ENCODE peak calls at places on chromosome 2, in nine cellular contexts. D, F, H, T, W, K, Z, J and M are unnamed samples.

GRCh38 chr2:184599054-184599874 is 935 bp downstream of the ZNF804A start:
- DNase-seq in D (no peak), F (no peak), H (no peak), T (no peak), W (no peak), K (no peak), Z (peak), J (no peak), M (no peak)

GRCh38 chr2:48849770-48850169 is 94.2 kb upstream of the LHCGR start:
- DNase-seq in D (no peak), F (no peak), H (no peak), T (no peak), W (no peak), K (no peak), Z (peak), J (no peak), M (no peak)

GRCh38 chr2:26675651-26676255 is 16.8 kb upstream of the KCNK3 start:
- DNase-seq in D (no peak), F (no peak), H (no peak), T (no peak), W (no peak), K (no peak), Z (no peak), J (no peak), M (no peak)

GRCh38 chr2:46796031-46796430 is 119.6 kb downstream of the MCFD2 start:
- DNase-seq in D (no peak), F (no peak), H (no peak), T (no peak), W (no peak), K (no peak), Z (no peak), J (no peak), M (no peak)

GRCh38 chr2:96552284-96553175 is 16.0 kb downstream of the ARID5A start:
- DNase-seq in D (no peak), F (no peak), H (no peak), T (no peak), W (no peak), K (no peak), Z (no peak), J (no peak), M (no peak)

GRCh38 chr2:30147715-30148611 is 1.2 kb downstream of the YPEL5 start:
- DNase-seq in D (peak), F (peak), H (peak), T (peak), W (peak), K (peak), Z (peak), J (no peak), M (peak)

GRCh38 chr2:163984991-163985390 is 249.2 kb upstream of the FIGN start:
- DNase-seq in D (no peak), F (no peak), H (no peak), T (peak), W (no peak), K (no peak), Z (no peak), J (no peak), M (no peak)

GRCh38 chr2:64295326-64296149 is 151.3 kb upstream of the PELI1 start:
- DNase-seq in D (no peak), F (no peak), H (no peak), T (no peak), W (no peak), K (no peak), Z (no peak), J (no peak), M (peak)

GRCh38 chr2:162123806-162124758 is 28.0 kb downstream of the GCG start:
- DNase-seq in D (peak), F (no peak), H (no peak), T (peak), W (peak), K (no peak), Z (peak), J (peak), M (no peak)

GRCh38 chr2:232897971-232898408 is 27.9 kb downstream of the SNORC start:
- DNase-seq in D (no peak), F (no peak), H (no peak), T (no peak), W (no peak), K (no peak), Z (no peak), J (no peak), M (peak)

DNA sequence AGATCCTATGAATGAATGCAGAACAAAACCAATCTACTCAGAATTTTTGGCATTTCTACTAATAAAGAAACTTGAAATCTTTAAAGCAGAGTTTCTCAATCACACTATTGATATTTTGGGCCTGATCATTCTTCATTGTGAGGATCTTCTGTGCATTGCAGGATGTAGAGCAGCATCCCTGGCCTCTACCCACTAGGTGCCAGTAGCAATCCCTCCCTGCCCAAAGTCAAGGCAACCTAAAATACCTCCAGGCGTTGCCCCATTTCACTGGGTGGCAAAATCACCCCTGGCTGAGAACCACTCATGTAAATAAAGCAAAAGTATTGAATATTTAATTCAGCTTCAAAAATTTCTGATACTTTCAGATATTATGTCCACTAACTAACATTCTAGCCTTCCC is 213.0 kb downstream of the SP3 start:
- DNase-seq in D (no peak), F (no peak), H (no peak), T (no peak), W (peak), K (no peak), Z (peak), J (no peak), M (peak)
- TF ChIP-seq CTCF in D (no peak), F (no peak), H (no peak), T (peak), W (no peak), K (no peak), Z (peak), J (peak), M (no peak)

GRCh38 chr2:45029215-45029614 is 20.0 kb upstream of the SIX2 start:
- DNase-seq in D (no peak), F (no peak), H (no peak), T (no peak), W (no peak), K (no peak), Z (no peak), J (no peak), M (no peak)

GRCh38 chr2:45027051-45027450 is 17.8 kb upstream of the SIX2 start:
- DNase-seq in D (no peak), F (no peak), H (no peak), T (no peak), W (no peak), K (no peak), Z (no peak), J (no peak), M (no peak)

GRCh38 chr2:45020439-45020838 is 11.2 kb upstream of the SIX2 start:
- DNase-seq in D (no peak), F (no peak), H (no peak), T (no peak), W (no peak), K (no peak), Z (no peak), J (no peak), M (no peak)

GRCh38 chr2:45028276-45028675 is 19.0 kb upstream of the SIX2 start:
- DNase-seq in D (no peak), F (no peak), H (no peak), T (no peak), W (no peak), K (no peak), Z (no peak), J (peak), M (no peak)

DNA sequence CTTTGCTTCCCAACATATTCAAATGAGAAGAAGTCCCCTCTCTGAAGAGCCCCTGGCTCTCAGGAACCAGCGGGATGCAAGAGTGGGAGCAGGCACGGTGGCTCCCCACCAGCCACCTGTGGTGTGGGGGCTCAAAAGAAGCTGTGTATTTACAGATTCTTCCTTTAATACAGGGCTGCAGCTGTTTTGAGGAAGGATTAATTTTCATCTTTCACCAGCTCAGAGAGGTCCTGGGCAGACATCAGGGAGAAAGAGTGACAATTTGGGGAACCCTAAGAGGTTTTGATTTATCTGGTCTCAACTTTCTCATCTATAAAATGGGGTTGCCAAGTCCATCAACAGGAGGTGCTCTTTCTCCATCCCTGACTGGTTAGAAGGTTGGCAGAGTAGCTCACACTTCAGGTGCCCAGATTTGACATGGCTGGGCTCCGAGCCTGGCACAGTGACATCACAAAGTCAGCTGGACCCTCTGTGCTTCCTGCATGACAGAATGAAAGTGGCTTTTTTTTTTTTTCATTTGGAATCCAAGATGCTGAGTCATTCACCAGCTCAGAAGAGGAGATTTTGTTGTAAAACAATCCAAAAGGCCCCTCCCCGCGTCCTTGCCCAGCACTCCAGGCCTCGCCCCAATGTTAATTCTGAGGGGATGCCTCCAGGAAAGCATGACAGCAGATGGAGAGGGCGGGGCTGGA is 15.5 kb upstream of the SIX2 start:
- DNase-seq in D (no peak), F (peak), H (peak), T (no peak), W (peak), K (no peak), Z (peak), J (peak), M (no peak)
- TF ChIP-seq CTCF in D (no peak), F (no peak), H (no peak), T (no peak), W (no peak), K (no peak), Z (no peak), J (no peak), M (no peak)

GRCh38 chr2:24489465-24489864 is 1.6 kb upstream of the NCOA1 start:
- DNase-seq in D (no peak), F (no peak), H (no peak), T (no peak), W (no peak), K (no peak), Z (no peak), J (no peak), M (no peak)

GRCh38 chr2:24491626-24492282 is 700 bp downstream of the NCOA1 start:
- DNase-seq in D (peak), F (peak), H (peak), T (peak), W (peak), K (peak), Z (no peak), J (no peak), M (peak)

GRCh38 chr2:24492283-24493272 is 1.5 kb downstream of the NCOA1 start:
- DNase-seq in D (peak), F (no peak), H (peak), T (peak), W (no peak), K (no peak), Z (peak), J (no peak), M (no peak)

GRCh38 chr2:24489942-24490673 is 946 bp upstream of the NCOA1 start:
- DNase-seq in D (peak), F (peak), H (peak), T (peak), W (peak), K (no peak), Z (no peak), J (no peak), M (peak)

GRCh38 chr2:24490674-24491625 is at the start of gene NCOA1:
- DNase-seq in D (peak), F (peak), H (peak), T (peak), W (peak), K (peak), Z (peak), J (peak), M (peak)
- TF ChIP-seq CTCF in D (no peak), F (no peak), H (peak), T (peak), W (no peak), K (no peak), Z (no peak), J (peak), M (no peak)

DNA sequence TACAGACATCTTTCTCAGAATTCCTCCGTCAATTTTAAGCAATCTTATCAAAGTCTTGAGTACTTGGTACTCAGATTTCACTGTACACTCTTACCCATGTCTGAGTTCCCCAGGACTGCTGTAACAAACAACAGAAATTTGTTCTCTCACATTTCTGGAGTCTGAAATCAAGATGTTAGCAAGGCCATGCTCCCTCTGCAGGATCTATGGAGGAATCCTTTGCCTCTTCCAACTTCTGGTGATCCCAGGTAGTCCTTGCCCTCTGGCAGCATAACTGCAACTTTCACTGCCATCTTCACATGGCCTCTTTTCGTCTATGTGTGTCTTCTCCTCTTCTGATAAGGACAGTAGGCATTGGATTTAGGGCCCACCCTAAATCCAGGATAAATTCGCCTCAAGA is 17.1 kb upstream of the CACNB4 start:
- DNase-seq in D (no peak), F (no peak), H (no peak), T (no peak), W (no peak), K (no peak), Z (no peak), J (no peak), M (no peak)
- TF ChIP-seq CTCF in D (no peak), F (no peak), H (no peak), T (peak), W (no peak), K (no peak), Z (no peak), J (no peak), M (no peak)

DNA sequence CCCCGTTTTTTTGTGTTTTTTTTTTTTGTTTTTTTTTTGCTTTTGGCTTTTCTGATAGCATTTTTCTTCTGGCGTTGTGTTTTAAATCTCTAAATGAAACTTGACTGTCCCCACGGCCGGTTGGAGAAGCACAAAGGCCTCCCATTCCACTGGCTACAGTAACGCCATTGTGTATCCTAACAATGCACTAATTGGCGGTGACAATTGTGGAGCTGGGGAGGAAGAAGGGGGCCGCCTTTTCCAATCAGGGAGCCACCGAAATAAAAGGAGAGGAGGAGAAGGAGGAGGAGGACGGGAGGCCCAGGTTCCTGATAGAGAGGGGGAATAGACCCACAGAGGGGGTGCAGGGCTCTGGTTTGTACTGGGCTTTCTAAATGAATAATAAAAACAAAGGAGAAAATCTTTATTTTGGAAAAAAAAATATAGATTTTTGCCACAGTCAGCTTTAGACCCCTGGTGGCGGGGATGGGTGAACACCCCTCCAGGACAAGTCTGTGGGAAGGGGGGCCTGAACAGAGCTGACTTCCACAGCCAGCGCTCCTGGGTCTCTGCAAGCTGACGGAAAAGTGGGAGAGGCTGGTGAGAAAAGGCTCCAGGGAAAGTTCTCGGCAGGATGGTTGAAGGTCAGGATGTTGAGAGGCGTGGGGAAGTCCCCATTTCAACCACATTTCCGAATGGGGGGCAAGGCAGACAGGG is 43.7 kb upstream of the FZD5 start:
- DNase-seq in D (no peak), F (no peak), H (no peak), T (peak), W (no peak), K (no peak), Z (no peak), J (no peak), M (no peak)
- TF ChIP-seq CTCF in D (peak), F (no peak), H (no peak), T (peak), W (no peak), K (no peak), Z (no peak), J (no peak), M (no peak)

GRCh38 chr2:15546297-15547098 is 14.6 kb downstream of the NBAS start:
- DNase-seq in D (no peak), F (no peak), H (no peak), T (no peak), W (no peak), K (no peak), Z (no peak), J (no peak), M (peak)
- TF ChIP-seq CTCF in D (no peak), F (no peak), H (no peak), T (peak), W (peak), K (no peak), Z (peak), J (peak), M (peak)

DNA sequence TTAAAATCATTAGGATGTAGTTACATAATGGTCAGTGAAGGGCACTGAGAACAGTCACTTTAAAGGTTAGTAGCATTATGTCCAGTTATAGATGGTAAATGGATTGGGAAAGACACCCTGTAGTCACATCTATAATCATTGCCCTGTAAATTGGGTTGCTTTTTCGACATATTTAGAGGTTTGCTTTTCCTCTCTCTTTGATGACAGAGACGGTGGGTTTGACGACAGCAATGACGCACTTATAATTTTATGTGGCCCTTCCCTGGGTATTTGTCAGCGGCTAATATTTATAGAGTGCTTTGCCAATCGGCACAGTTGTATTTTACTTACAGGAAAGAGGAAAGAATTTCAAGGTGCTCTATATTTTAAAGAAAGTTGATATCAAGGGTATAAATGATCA is 2.8 kb downstream of the CPS1 start:
- DNase-seq in D (no peak), F (no peak), H (no peak), T (no peak), W (no peak), K (no peak), Z (no peak), J (no peak), M (no peak)
- TF ChIP-seq CTCF in D (no peak), F (no peak), H (no peak), T (no peak), W (no peak), K (no peak), Z (no peak), J (no peak), M (no peak)